ENCODE peak calls at places on chromosome 7, in six cellular contexts. I is HCEC 1CT; N is ELR; C is activated CD8-positive, alpha-beta memory T cell treated with anti-CD3 and anti-CD28 coated beads, Interleukin-2, amount 50 U/mL, for 4 hours; K is progenitor cell of endocrine pancreas; J is hepatocyte. Y is an unnamed sample.

GRCh38 chr7:50379082-50379481 is 71.1 kb downstream of the FIGNL1 start:
- DNase-seq in K (peak; percentile 28), I (no peak), N (no peak), C (no peak), J (peak; percentile 63), Y (no peak)

GRCh38 chr7:125561006-125561405 is 631.4 kb upstream of the POT1 start:
- DNase-seq in J (no peak), C (no peak), N (no peak), I (no peak), K (no peak), Y (no peak)

GRCh38 chr7:22980422-22980821 is 33.5 kb downstream of the HYCC1 start:
- DNase-seq in K (no peak), J (no peak), C (no peak), I (peak; percentile 96), N (peak; percentile 94), Y (no peak)

GRCh38 chr7:151446412-151446811 is 6.5 kb upstream of the CRYGN start:
- DNase-seq in C (no peak), I (no peak), K (no peak), J (no peak), N (no peak), Y (no peak)

GRCh38 chr7:27110977-27111752 is 8.7 kb upstream of the HOXA2 start:
- DNase-seq in C (no peak), J (no peak), N (peak; percentile 55), K (no peak), I (peak; percentile 81), Y (no peak)

GRCh38 chr7:96636979-96637378 is 72.7 kb downstream of the SEM1 start:
- DNase-seq in C (no peak), I (no peak), N (no peak), J (no peak), K (no peak), Y (no peak)

GRCh38 chr7:90910136-90910535 is 314.0 kb downstream of the CDK14 start:
- DNase-seq in K (no peak), C (no peak), J (no peak), I (peak; percentile 60), N (peak; percentile 52), Y (no peak)

GRCh38 chr7:54904130-54904529 is 114.7 kb upstream of the EGFR start:
- DNase-seq in K (no peak), C (no peak), N (peak; percentile 80), I (peak; percentile 97), J (no peak), Y (no peak)

GRCh38 chr7:107907790-107908189 is 16.8 kb downstream of the DLD start:
- DNase-seq in N (no peak), I (no peak), K (no peak), J (no peak), C (no peak), Y (no peak)

GRCh38 chr7:95476904-95477594 is 8.7 kb upstream of the ASB4 start:
- DNase-seq in J (peak; percentile 82), C (peak; percentile 50), N (peak; percentile 78), I (peak; percentile 55), K (no peak), Y (peak; percentile 70)

GRCh38 chr7:22989646-22990587 is 24.0 kb downstream of the HYCC1 start:
- DNase-seq in I (no peak), N (peak; percentile 25), K (no peak), C (no peak), J (no peak), Y (no peak)

GRCh38 chr7:2650451-2650850 is 18.7 kb downstream of the TTYH3 start:
- DNase-seq in J (no peak), N (peak; percentile 26), K (no peak), I (no peak), C (no peak), Y (no peak)

GRCh38 chr7:80847895-80848294 is 71.0 kb downstream of the SEMA3C start:
- DNase-seq in N (no peak), J (no peak), I (no peak), C (no peak), K (no peak), Y (no peak)

GRCh38 chr7:158843775-158844174 is 12.6 kb upstream of the DYNC2I1 start:
- DNase-seq in J (no peak), N (no peak), K (no peak), I (no peak), C (no peak), Y (no peak)

GRCh38 chr7:90320801-90321494 is at the start of gene FAM237B:
- DNase-seq in J (peak; percentile 24), I (no peak), K (peak; percentile 29), N (peak; percentile 37), C (no peak), Y (peak; percentile 76)

GRCh38 chr7:377069-378040 is 87.4 kb downstream of the FOXL3 start:
- DNase-seq in K (no peak), I (no peak), N (no peak), C (peak; percentile 15), J (no peak), Y (no peak)

GRCh38 chr7:15085361-15085760 is 182.8 kb upstream of the DGKB start:
- DNase-seq in J (no peak), C (no peak), N (no peak), I (no peak), K (no peak), Y (no peak)

GRCh38 chr7:92092210-92092609 is 42.1 kb downstream of the CYP51A1 start:
- DNase-seq in N (no peak), J (no peak), C (no peak), K (no peak), I (no peak), Y (no peak)

GRCh38 chr7:155291045-155291530 is 6.6 kb upstream of the INSIG1 start:
- DNase-seq in K (no peak), J (peak; percentile 75), N (peak; percentile 88), C (no peak), I (peak; percentile 81), Y (no peak)

GRCh38 chr7:65276822-65277221 is 96.8 kb upstream of the ZNF92 start:
- DNase-seq in K (no peak), I (no peak), C (no peak), J (no peak), N (no peak), Y (no peak)

GRCh38 chr7:115548756-115549155 is 481.8 kb downstream of the TFEC start:
- DNase-seq in K (no peak), I (no peak), J (no peak), C (no peak), N (peak; percentile 11), Y (no peak)

GRCh38 chr7:130020434-130020833 is 30.7 kb downstream of the ZC3HC1 start:
- DNase-seq in N (no peak), I (no peak), J (no peak), K (no peak), C (no peak), Y (no peak)

GRCh38 chr7:29337628-29338116 is 143.1 kb downstream of the CHN2 start:
- DNase-seq in N (no peak), I (no peak), J (no peak), K (no peak), C (peak; percentile 27), Y (no peak)